ENCODE peak calls at places on chromosomes 1 and 21, in four cellular contexts. C, G, S and J are unnamed samples.

GRCh38 chr1:158140871-158141270 is 39.8 kb upstream of the CD1D start:
- DNase-seq in C (no peak), G (no peak), S (no peak), J (no peak)

GRCh38 chr1:24903955-24904730 is 25.9 kb downstream of the RUNX3 start:
- DNase-seq in C (no peak), G (no peak), S (no peak), J (no peak)

GRCh38 chr1:84972377-84972987 is 24.4 kb downstream of the MCOLN2 start:
- DNase-seq in C (no peak), G (no peak), S (no peak), J (no peak)

GRCh38 chr1:37741130-37741529 is 23.8 kb downstream of the EPHA10 start:
- DNase-seq in C (no peak), G (no peak), S (no peak), J (no peak)

GRCh38 chr1:54995835-54996234 is 2.9 kb upstream of the BSND start:
- DNase-seq in C (no peak), G (no peak), S (no peak), J (no peak)

GRCh38 chr21:28579986-28580550 is 412.6 kb downstream of the LTN1 start:
- DNase-seq in C (no peak), G (no peak), S (no peak), J (peak; percentile 21)

GRCh38 chr1:6415979-6416656 is 3.6 kb downstream of the HES2 start:
- DNase-seq in C (no peak), G (no peak), S (no peak), J (no peak)

GRCh38 chr1:168081373-168082007 is 55.2 kb downstream of the GPR161 start:
- DNase-seq in C (no peak), G (no peak), S (no peak), J (no peak)

GRCh38 chr21:44846485-44847260 is 26.8 kb downstream of the PTTG1IP start:
- DNase-seq in C (no peak), G (peak; percentile 48), S (no peak), J (no peak)

GRCh38 chr1:228059536-228060457 is 22.7 kb upstream of the ARF1 start:
- DNase-seq in C (peak; percentile 73), G (no peak), S (peak; percentile 97), J (peak; percentile 98)

GRCh38 chr1:177848577-177848976 is 121.3 kb downstream of the SEC16B start:
- DNase-seq in C (no peak), G (no peak), S (no peak), J (no peak)

GRCh38 chr1:91828583-91829281 is 57.2 kb downstream of the TGFBR3 start:
- DNase-seq in C (no peak), G (no peak), S (no peak), J (no peak)

GRCh38 chr1:16071614-16072013 is 1.8 kb downstream of the FAM131C start:
- DNase-seq in C (no peak), G (no peak), S (no peak), J (no peak)

GRCh38 chr1:94237291-94238226 is at the start of gene ARHGAP29:
- DNase-seq in C (peak; percentile 48), G (peak; percentile 74), S (peak; percentile 79), J (peak; percentile 91)

GRCh38 chr1:94234615-94235014 is 2.8 kb downstream of the ARHGAP29 start:
- DNase-seq in C (no peak), G (no peak), S (no peak), J (no peak)

GRCh38 chr1:94236021-94236491 is 1.3 kb downstream of the ARHGAP29 start:
- DNase-seq in C (no peak), G (no peak), S (no peak), J (peak; percentile 41)

GRCh38 chr1:94235189-94236020 is 2.0 kb downstream of the ARHGAP29 start:
- DNase-seq in C (no peak), G (no peak), S (no peak), J (no peak)

GRCh38 chr1:94236630-94237290 is 624 bp downstream of the ARHGAP29 start:
- DNase-seq in C (no peak), G (no peak), S (no peak), J (peak; percentile 69)
- TF ChIP-seq REST in C (no peak), G (no peak), S (no peak), J (no peak)

DNA sequence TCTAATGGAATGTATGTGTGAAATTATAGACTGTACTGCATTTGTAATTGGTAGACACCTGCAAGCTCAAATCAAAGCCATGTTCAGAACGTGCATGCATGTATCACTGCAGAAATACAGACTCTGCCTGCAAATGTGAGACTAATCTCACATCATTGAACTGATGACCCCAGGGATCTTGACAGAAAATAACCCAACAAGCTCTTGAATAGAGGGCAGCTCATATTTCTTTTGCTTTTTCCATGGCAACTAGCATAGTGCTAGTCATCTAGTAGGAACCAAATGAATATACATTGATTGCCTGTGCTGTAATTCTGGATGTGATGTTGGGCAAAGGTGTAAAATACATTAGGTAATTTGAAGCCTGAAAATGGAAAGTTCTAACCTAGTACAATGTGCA is 62.4 kb downstream of the PTPRC start:
- DNase-seq in C (no peak), G (no peak), S (no peak), J (no peak)
- H3K4me2 ChIP-seq in C (no peak overlapping the region), G (no peak overlapping the region), S (no peak overlapping the region), J (peak overlapping the region; percentile 59)

GRCh38 chr1:156499194-156499702 is 1.3 kb downstream of the MEF2D start:
- DNase-seq in C (no peak), G (no peak), S (no peak), J (peak; percentile 74)

GRCh38 chr1:156502396-156502748 is 1.8 kb upstream of the MEF2D start:
- DNase-seq in C (no peak), G (no peak), S (no peak), J (no peak)

GRCh38 chr1:156499703-156500577 is 635 bp downstream of the MEF2D start:
- DNase-seq in C (no peak), G (no peak), S (peak; percentile 68), J (peak; percentile 63)

GRCh38 chr1:156500847-156501686 is 492 bp upstream of the MEF2D start:
- DNase-seq in C (peak; percentile 91), G (peak; percentile 80), S (peak; percentile 99), J (peak; percentile 95)

DNA sequence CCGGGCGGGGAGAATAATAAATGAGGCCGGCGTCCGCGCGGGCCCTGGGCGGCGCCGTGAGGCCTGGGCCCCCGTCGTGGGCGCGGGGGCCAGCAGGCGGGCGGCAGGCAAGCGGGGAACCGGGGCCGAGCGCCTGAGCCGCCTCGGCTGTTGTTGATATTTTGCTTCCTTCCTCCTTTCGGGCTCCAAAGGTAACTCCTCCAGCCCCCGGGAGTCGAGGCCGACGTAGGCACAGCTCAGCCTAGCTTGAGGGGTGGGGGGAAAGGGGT is at the start of gene MEF2D:
- DNase-seq in C (no peak), G (no peak), S (no peak), J (no peak)
- TF ChIP-seq JUNB in C (no peak), G (no peak), S (no peak), J (no peak)

GRCh38 chr1:173714759-173715537 is at the start of gene KLHL20:
- DNase-seq in C (peak; percentile 89), G (peak; percentile 89), S (peak; percentile 72), J (peak; percentile 94)
- TF ChIP-seq REST in C (no peak), G (no peak), S (peak; percentile 23), J (peak; percentile 31)

GRCh38 chr1:203663294-203663693 is 36.7 kb downstream of the ATP2B4 start:
- DNase-seq in C (peak; percentile 31), G (no peak), S (no peak), J (no peak)
- H3K4me2 ChIP-seq in C (no peak overlapping the region), G (no peak overlapping the region), S (no peak overlapping the region), J (no peak overlapping the region)

GRCh38 chr21:40425981-40426380 is 421.0 kb downstream of the DSCAM start:
- DNase-seq in C (no peak), G (no peak), S (no peak), J (no peak)

GRCh38 chr21:40422851-40423635 is 423.9 kb downstream of the DSCAM start:
- DNase-seq in C (no peak), G (no peak), S (no peak), J (no peak)

GRCh38 chr21:40416572-40416971 is 430.4 kb downstream of the DSCAM start:
- DNase-seq in C (no peak), G (no peak), S (no peak), J (no peak)

DNA sequence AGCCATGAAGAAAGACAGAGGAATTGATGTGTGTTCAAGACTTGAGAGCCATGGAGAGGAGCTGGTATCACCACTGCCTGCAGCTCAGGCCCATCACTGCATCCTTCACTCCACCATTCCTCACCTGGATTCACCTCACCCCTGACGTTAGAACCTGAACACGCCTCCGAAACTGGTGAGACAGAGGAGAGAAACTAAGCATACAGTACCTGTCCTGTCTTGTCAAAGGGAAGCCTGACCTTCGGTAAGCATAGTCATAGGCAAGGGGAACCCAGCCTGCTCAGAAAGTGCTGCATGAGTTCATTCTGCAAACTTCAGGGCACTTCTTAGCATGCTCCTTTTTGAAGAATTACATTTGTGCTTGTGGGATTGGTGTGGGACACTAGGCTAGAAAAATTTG is 425.8 kb downstream of the DSCAM start:
- DNase-seq in C (no peak), G (no peak), S (no peak), J (no peak)
- TF ChIP-seq JUNB in C (no peak), G (no peak), S (no peak), J (no peak)

GRCh38 chr1:202861420-202862121 is 27.4 kb downstream of the RABIF start:
- DNase-seq in C (peak; percentile 92), G (peak; percentile 90), S (peak; percentile 99), J (peak; percentile 98)
- TF ChIP-seq REST in C (no peak), G (no peak), S (no peak), J (no peak)

DNA sequence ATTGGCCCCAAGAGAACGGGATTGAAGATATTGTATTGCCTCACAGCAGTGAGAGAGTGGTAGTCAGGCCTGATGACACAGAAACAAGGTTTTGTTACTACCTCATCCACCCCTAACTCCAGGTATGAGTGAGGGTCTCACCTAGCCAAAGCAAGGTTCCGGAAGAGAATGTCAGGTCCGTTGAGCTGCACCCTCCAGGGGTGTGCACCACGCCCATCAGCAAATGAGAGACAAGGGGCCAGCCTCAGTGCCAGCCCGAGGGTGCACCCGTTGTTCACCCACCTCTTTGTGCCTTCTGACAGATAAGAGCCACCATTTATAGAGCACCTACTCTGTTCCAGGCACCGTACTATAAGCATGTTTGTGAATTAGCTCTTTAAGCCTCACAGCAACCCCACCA is 121.9 kb upstream of the IPO9 start:
- DNase-seq in C (no peak), G (no peak), S (no peak), J (no peak)
- H3K4me2 ChIP-seq in C (no peak overlapping the region), G (no peak overlapping the region), S (no peak overlapping the region), J (no peak overlapping the region)

GRCh38 chr21:26949830-26950229 is 17.1 kb downstream of the ADAMTS5 start:
- DNase-seq in C (no peak), G (no peak), S (no peak), J (no peak)

GRCh38 chr21:26948194-26948593 is 18.7 kb downstream of the ADAMTS5 start:
- DNase-seq in C (no peak), G (no peak), S (no peak), J (no peak)

GRCh38 chr21:26945916-26946315 is 21.0 kb downstream of the ADAMTS5 start:
- DNase-seq in C (no peak), G (no peak), S (no peak), J (peak; percentile 21)

GRCh38 chr21:26943916-26944315 is 23.0 kb downstream of the ADAMTS5 start:
- DNase-seq in C (no peak), G (no peak), S (no peak), J (no peak)

GRCh38 chr21:26946744-26947446 is 20.0 kb downstream of the ADAMTS5 start:
- DNase-seq in C (no peak), G (no peak), S (no peak), J (peak; percentile 41)
- TF ChIP-seq JUNB in C (no peak), G (no peak), S (no peak), J (no peak)